ENCODE peak calls at places on chromosomes 13 and 19, in ten cellular contexts. H is right cardiac atrium; I is HepG2; K is pancreas; U is upper lobe of left lung; L is naive thymus-derived CD4-positive, alpha-beta T cell; Y is heart right ventricle; T is heart left ventricle; F is HCT116; R is GM23338. G is an unnamed sample.

GRCh38 chr13:113420833-113421600 is 32.3 kb downstream of the ADPRHL1 start:
- ATAC-seq in U (no peak), T (peak; percentile 25), L (no peak), H (peak; percentile 31), Y (peak; percentile 21), F (peak; percentile 68), R (peak; percentile 63), K (no peak), I (no peak), G (no peak)

GRCh38 chr19:10603084-10603872 is 16.2 kb upstream of the AP1M2 start:
- ATAC-seq in L (peak; percentile 72), Y (peak; percentile 36), U (peak; percentile 64), T (peak; percentile 13), H (peak; percentile 61), K (no peak), F (no peak), I (peak; percentile 10), R (peak; percentile 59), G (peak; percentile 8)

GRCh38 chr13:36313047-36313969 is 15.7 kb upstream of the CCDC169 start:
- ATAC-seq in R (no peak), K (no peak), H (no peak), I (no peak), F (no peak), U (no peak), Y (no peak), L (no peak), T (no peak), G (no peak)

GRCh38 chr19:35328851-35329285 is at the start of gene CD22:
- ATAC-seq in Y (no peak), K (no peak), F (no peak), U (no peak), T (no peak), L (peak; percentile 70), H (no peak), I (no peak), R (no peak), G (no peak)

GRCh38 chr19:18070181-18070580 is 16.6 kb downstream of the IL12RB1 start:
- ATAC-seq in L (no peak), T (no peak), Y (no peak), K (no peak), U (peak; percentile 62), F (no peak), R (no peak), I (no peak), H (peak; percentile 11), G (no peak)

GRCh38 chr19:17560205-17560595 is 4.8 kb downstream of the COLGALT1 start:
- ATAC-seq in K (no peak), F (no peak), U (peak; percentile 21), Y (no peak), R (no peak), H (peak; percentile 7), L (peak; percentile 20), I (no peak), T (peak; percentile 18), G (no peak)

GRCh38 chr13:91312324-91312723 is 35.2 kb upstream of the MIR17HG start:
- ATAC-seq in L (no peak), I (no peak), R (peak; percentile 26), T (no peak), K (no peak), Y (no peak), F (no peak), H (no peak), U (no peak), G (no peak)

GRCh38 chr19:48450441-48450840 is 4.7 kb downstream of the GRWD1 start:
- ATAC-seq in L (no peak), Y (no peak), H (no peak), T (no peak), U (no peak), K (no peak), R (no peak), I (no peak), F (no peak), G (no peak)

GRCh38 chr19:21117041-21117907 is 24.6 kb upstream of the ZNF431 start:
- ATAC-seq in L (no peak), F (no peak), Y (no peak), K (no peak), I (no peak), T (no peak), R (no peak), U (no peak), H (no peak), G (no peak)

GRCh38 chr13:44350775-44351504 is 22.7 kb upstream of the SERP2 start:
- ATAC-seq in R (no peak), K (no peak), T (no peak), F (no peak), Y (no peak), U (peak; percentile 90), H (no peak), L (no peak), I (no peak), G (no peak)

GRCh38 chr13:44347301-44347700 is 26.3 kb upstream of the SERP2 start:
- ATAC-seq in L (no peak), I (no peak), K (no peak), Y (no peak), R (no peak), U (no peak), F (no peak), H (no peak), T (no peak), G (no peak)

GRCh38 chr13:44346534-44346933 is 27.1 kb upstream of the SERP2 start:
- ATAC-seq in I (no peak), H (no peak), Y (no peak), U (no peak), L (no peak), K (no peak), R (no peak), T (no peak), F (no peak), G (no peak)

GRCh38 chr13:44351505-44351854 is 22.1 kb upstream of the SERP2 start:
- ATAC-seq in H (no peak), F (no peak), U (no peak), Y (no peak), R (no peak), L (no peak), K (no peak), I (no peak), T (no peak), G (no peak)

DNA sequence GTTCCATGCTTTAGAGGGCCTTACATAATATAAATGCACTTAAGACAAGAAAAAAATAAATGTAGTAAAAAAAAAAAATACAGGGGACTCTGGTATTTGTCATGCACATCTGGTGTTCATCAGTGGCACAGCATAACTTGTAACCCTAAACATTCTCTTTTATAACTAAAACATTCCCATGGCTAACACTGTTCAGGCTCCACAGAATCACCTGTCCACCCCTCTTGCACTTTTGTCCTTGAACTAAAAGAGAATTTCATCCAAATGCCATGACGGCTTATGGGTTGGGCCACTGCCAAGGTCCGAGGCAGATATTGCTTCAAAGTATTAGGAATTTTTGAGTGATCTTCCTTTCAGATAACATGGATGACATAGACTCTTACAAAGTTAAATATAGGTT is 25.7 kb upstream of the SERP2 start:
- ATAC-seq in Y (no peak), U (no peak), K (no peak), H (no peak), R (no peak), I (no peak), F (no peak), L (no peak), T (no peak), G (no peak)
- H3K27ac ChIP-seq in Y (no peak overlapping the region), U (no peak overlapping the region), K (no peak overlapping the region), H (no peak overlapping the region), R (no peak overlapping the region), I (no peak overlapping the region), F (no peak overlapping the region), L (no peak overlapping the region), T (no peak overlapping the region), G (no peak overlapping the region)

DNA sequence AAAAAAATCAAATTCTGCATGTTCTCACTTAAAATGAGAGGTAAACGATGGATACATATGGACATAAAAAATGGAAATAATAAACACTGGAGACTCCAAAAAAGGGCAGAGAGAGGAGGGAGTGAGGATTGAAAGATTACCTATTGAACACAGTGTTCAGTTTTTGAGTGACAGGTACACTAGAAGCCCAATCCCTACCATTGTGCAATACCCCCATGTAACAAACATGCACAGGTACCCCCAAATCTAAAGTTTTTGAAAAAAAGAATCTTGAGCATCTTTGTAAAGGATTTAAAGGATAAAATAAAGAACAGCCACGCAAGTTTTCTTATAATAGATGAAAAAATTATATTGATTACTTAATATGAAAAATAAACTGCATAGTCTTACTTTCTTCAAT is 16.7 kb upstream of the CLC start:
- ATAC-seq in K (no peak), F (no peak), T (no peak), Y (no peak), U (no peak), H (no peak), R (no peak), L (no peak), I (no peak), G (no peak)
- H3K27me3 ChIP-seq in K (no peaks in the 10 kb centered on the region), F (peaks cover 85% of the 10 kb centered on the region), T (no peaks in the 10 kb centered on the region), Y (peaks cover 56% of the 10 kb centered on the region), U (no peaks in the 10 kb centered on the region), H (no peaks in the 10 kb centered on the region), R (no peaks in the 10 kb centered on the region), L (no peaks in the 10 kb centered on the region), I (peaks cover 7% of the 10 kb centered on the region), G (peaks cover 62% of the 10 kb centered on the region)

DNA sequence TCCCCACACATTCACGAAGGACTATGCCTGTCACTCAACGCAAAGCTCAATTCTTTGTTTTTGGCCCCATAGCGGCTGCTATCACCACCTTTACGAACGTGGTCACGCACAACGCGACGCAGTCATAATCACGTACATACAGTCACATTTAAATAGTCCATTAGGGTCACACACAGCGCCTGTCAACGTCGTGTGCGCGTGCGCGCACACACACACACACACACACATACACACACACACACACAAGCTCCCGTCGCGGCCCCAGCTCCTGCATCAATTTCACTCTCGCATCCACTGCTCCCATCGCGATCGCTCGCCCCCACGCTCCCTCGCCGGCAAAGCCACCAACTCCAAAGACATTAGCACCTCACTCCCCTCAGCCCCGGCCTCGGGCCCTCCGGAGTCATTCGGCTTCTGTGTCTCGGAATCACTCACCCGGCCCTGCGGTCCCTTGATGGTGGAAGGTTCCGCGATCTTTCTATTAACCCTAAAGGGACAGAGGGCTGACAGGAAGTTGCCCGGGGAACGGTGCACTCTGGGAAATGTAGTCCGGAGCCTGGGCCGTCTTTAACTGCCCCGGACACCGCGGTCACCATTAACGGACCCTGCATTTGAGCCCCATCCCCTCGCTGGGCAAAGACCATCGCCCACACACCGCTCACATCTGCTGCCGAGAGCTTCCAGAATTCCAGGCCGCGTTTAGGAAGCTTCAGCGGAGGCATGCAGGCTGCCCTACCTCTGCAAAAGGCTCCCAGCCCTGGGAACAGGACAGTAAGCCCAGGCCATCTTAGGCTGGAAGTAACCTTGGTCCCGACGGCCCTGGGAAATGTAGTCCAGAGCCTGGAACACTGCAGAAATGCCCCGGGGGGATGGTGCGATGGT is at the start of gene ZNF790:
- ATAC-seq in Y (peak; percentile 98), I (peak; percentile 96), U (peak; percentile 98), R (peak; percentile 98), F (no peak), L (peak; percentile 95), K (peak; percentile 99), H (peak; percentile 99), T (peak; percentile 99), G (peak; percentile 99)
- H3K27ac ChIP-seq in Y (peak within 1 kb of the TSS; percentile 91), I (peak within 1 kb of the TSS; percentile 86), U (peak within 1 kb of the TSS; percentile 88), R (peak within 1 kb of the TSS; percentile 91), F (no peak within 1 kb of the TSS), L (peak within 1 kb of the TSS; percentile 92), K (peak within 1 kb of the TSS; percentile 89), H (peak within 1 kb of the TSS; percentile 97), T (peak within 1 kb of the TSS; percentile 98), G (peak within 1 kb of the TSS; percentile 90)

DNA sequence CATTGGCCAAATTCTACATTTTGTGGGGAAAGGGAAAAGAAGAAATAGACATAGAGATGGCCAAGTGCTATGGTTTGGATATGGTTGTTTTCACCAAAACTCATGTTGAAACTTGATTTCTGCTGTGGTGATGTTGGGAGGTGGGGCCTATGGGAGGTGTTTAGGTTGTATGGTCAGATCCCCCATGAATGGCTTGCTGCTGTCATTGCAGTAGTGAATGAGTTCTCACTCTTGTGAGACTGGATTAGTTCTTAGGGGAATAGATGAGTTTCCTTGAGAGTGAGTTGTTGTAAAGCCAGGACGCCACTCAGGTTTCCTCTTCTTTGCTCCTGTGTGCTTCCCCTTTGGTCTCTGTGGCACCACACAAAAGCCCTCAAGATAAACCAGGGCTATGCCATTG is 242.6 kb upstream of the RFC3 start:
- ATAC-seq in H (no peak), R (no peak), L (no peak), U (no peak), Y (no peak), T (no peak), I (no peak), K (no peak), F (no peak), G (no peak)
- H3K27me3 ChIP-seq in H (no peaks in the 10 kb centered on the region), R (no peaks in the 10 kb centered on the region), L (no peaks in the 10 kb centered on the region), U (no peaks in the 10 kb centered on the region), Y (no peaks in the 10 kb centered on the region), T (no peaks in the 10 kb centered on the region), I (no peaks in the 10 kb centered on the region), K (no peaks in the 10 kb centered on the region), F (no peaks in the 10 kb centered on the region), G (no peaks in the 10 kb centered on the region)